ENCODE peak calls at places on chromosomes 12 and 14, in five cellular contexts. V, U, M, N and I are unnamed samples. For H3K36me3, the result is how much of the 10 kb centered on the place peaks cover.

GRCh38 chr14:93832665-93833064 is 44.4 kb upstream of the PRIMA1 start:
- DNase-seq in M (no peak), N (no peak), U (no peak), V (peak), I (peak)

GRCh38 chr14:94394594-94395305 is 6.3 kb upstream of the SERPINA1 start:
- DNase-seq in V (no peak), M (no peak), N (no peak), U (peak), I (no peak)

GRCh38 chr12:128833418-128833817 is 9.7 kb upstream of the SLC15A4 start:
- DNase-seq in V (no peak), M (no peak), N (no peak), U (no peak), I (no peak)

GRCh38 chr12:21301-22189 is 45.0 kb upstream of the IQSEC3 start:
- DNase-seq in U (no peak), N (no peak), M (no peak), V (no peak), I (no peak)

GRCh38 chr12:18546399-18546798 is 191.4 kb downstream of the PLCZ1 start:
- DNase-seq in V (no peak), M (no peak), N (no peak), U (no peak), I (no peak)

GRCh38 chr14:22159049-22159448 is 430.0 kb downstream of the DAD1 start:
- DNase-seq in V (no peak), M (no peak), U (no peak), N (no peak), I (no peak)

GRCh38 chr12:122116707-122117535 is 38.4 kb downstream of the MLXIP start:
- DNase-seq in U (peak), N (no peak), M (no peak), V (no peak), I (no peak)

GRCh38 chr12:124363376-124363965 is 68.6 kb downstream of the RFLNA start:
- DNase-seq in V (no peak), U (no peak), M (no peak), N (no peak), I (no peak)

GRCh38 chr14:66628646-66629045 is 120.7 kb downstream of the GPHN start:
- DNase-seq in M (no peak), V (no peak), U (no peak), N (no peak), I (no peak)

GRCh38 chr12:100404769-100405407 is 48.0 kb downstream of the SLC17A8 start:
- DNase-seq in V (no peak), U (no peak), N (no peak), M (peak), I (peak)

GRCh38 chr12:88493651-88494050 is 86.6 kb downstream of the KITLG start:
- DNase-seq in U (no peak), N (no peak), V (no peak), M (no peak), I (no peak)

GRCh38 chr12:22535478-22535877 is 8.9 kb downstream of the C2CD5 start:
- DNase-seq in M (no peak), U (no peak), N (no peak), V (no peak), I (no peak)

GRCh38 chr12:12333980-12334709 is 15.9 kb downstream of the MANSC1 start:
- DNase-seq in M (peak), N (peak), V (no peak), U (peak), I (peak)

GRCh38 chr12:76375470-76375869 is 27.3 kb upstream of the BBS10 start:
- DNase-seq in V (no peak), N (no peak), U (no peak), M (no peak), I (no peak)
- H3K36me3 ChIP-seq in V (under half), N (half or more), U (half or more), M (under half), I (half or more)

GRCh38 chr12:123165537-123165936 is 14.6 kb upstream of the PITPNM2 start:
- DNase-seq in N (no peak), M (no peak), U (no peak), V (no peak), I (peak)

GRCh38 chr12:123164710-123165261 is 13.9 kb upstream of the PITPNM2 start:
- DNase-seq in V (no peak), M (no peak), N (no peak), U (no peak), I (no peak)

GRCh38 chr12:123164222-123164621 is 13.3 kb upstream of the PITPNM2 start:
- DNase-seq in N (no peak), M (no peak), V (no peak), U (no peak), I (no peak)

GRCh38 chr12:123163227-123163626 is 12.3 kb upstream of the PITPNM2 start:
- DNase-seq in M (no peak), V (no peak), N (no peak), U (no peak), I (no peak)

GRCh38 chr12:123167329-123167728 is 16.4 kb upstream of the PITPNM2 start:
- DNase-seq in M (no peak), V (no peak), U (no peak), N (no peak), I (no peak)
- H3K36me3 ChIP-seq in M (under half), V (under half), U (under half), N (under half), I (under half)

GRCh38 chr14:67736771-67737170 is 35.1 kb downstream of the RDH12 start:
- DNase-seq in M (no peak), N (no peak), V (no peak), U (no peak), I (no peak)

GRCh38 chr14:67735361-67735921 is 33.8 kb downstream of the RDH12 start:
- DNase-seq in N (no peak), V (no peak), M (no peak), U (no peak), I (no peak)

GRCh38 chr14:67734675-67735074 is 33.0 kb downstream of the RDH12 start:
- DNase-seq in V (no peak), N (no peak), U (no peak), M (no peak), I (no peak)

GRCh38 chr14:67744057-67744456 is 42.4 kb downstream of the RDH12 start:
- DNase-seq in V (no peak), N (no peak), U (no peak), M (no peak), I (no peak)

DNA sequence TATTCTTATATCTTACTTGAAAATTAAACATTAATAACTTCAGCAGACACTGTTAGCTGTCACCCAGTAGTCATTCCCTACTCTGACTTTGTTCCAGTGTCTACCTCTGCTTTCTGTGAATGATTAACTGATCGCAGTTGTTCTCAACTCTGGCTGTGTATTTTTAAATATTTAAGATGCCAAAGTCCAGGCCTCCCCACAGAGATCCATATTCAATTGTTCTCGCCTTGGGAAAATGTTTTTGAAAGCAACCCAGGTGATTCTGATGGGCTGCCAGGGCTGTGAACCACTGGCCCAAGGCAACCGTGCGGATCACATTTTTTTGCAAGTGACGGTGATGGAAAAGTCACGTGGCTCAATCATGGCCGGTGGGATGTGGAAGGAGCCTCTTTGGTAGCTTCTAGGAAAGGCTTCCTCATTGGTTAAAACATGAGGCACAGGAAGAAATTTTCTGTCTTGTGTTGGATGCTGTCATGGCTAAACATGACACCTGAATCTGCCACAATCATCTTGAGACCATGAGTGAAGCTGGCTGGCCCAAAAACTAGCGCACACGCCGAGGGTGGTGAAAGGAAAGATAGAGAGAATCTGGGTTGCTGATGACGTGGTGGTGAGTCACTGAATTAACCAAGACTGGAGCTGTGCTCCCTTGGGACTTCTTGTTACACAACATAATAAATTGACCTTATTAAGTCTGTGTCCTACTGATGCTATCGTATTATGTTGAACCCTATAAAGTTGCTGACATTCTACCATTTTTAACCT is 37.2 kb downstream of the RDH12 start:
- DNase-seq in V (no peak), N (no peak), U (peak), M (peak), I (peak)
- H3K36me3 ChIP-seq in V (under half), N (under half), U (under half), M (under half), I (under half)

DNA sequence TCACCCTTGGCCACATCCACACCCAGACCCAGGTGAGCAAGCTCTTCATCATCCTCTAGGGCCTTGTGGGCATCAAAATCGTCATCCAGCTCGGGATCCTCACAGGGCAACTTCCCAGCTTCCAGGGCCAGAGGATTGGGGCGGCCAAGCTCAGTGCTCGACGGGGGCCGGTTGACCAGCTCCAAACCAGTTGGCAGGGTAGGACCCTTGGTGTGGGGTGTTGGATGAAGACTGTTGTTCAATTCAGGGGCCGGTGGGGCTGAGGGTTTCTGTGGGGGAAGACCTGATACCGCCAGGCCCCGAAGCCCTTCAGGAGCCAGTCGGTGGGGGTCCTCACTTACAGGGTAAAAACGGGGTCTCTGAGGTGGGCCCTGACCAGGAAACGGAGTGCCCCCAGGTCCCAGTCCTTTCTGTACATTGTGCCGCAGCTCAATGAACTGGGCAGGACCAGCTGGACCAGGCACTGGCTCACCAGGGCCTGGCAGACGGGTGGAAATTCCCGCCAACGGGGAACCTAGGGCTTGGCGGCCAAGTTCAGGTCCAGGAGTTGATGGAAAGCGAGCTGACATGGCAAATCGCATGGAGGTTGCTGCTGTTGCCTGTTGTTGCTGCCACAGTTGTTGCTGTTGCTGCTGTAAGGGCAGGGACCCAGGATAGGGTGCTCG is 19.8 kb upstream of the PRKAG1 start:
- DNase-seq in U (no peak), N (no peak), M (no peak), V (no peak), I (no peak)
- H3K36me3 ChIP-seq in U (half or more), N (half or more), M (half or more), V (under half), I (half or more)

GRCh38 chr12:25087596-25087995 is 107.4 kb downstream of the DNAI7 start:
- DNase-seq in N (no peak), V (no peak), M (no peak), U (no peak), I (no peak)

GRCh38 chr12:25084816-25085215 is 110.1 kb downstream of the DNAI7 start:
- DNase-seq in U (no peak), N (no peak), M (no peak), V (no peak), I (peak)

DNA sequence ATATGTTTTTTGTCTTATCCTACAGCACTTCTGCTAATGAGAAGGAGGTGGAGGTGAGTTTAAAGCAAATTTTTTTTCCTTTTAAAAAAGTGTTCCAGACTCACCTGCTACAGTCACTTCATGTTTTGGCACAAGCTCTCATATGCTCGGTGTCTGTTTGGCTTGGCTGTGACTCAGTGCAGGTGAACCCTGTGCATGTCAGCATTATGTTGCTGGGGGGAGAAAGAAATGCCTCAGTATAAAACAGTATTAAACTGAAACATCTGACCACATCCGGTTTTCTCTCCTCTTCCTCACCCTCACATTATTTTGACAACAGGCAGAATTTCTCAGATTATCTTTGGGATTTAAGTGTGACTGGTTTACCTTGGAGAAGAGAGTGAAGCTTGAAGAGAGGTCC is 105.2 kb downstream of the DNAI7 start:
- DNase-seq in M (no peak), U (no peak), N (no peak), V (no peak), I (no peak)
- H3K36me3 ChIP-seq in M (under half), U (under half), N (under half), V (under half), I (under half)

DNA sequence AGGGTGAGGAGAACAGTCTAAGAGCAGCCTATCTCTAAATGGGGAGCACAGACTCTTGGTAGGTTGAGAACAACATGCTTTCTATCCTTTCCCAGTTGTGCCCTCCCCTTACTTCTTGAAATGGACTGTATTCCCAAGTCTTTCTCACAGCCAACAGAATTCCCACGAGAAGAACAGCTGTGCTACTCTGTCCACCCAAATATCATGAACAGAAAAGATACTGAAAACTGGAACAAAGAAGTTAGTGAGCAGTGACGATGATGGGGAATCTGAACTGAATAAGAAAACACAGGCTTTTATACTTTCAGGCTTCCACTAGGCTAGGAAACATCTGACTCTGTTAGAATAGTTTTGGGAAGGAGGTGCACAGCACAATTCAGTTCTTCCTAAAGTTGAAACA is 3.4 kb downstream of the NACA start:
- DNase-seq in M (no peak), U (no peak), V (no peak), N (no peak), I (no peak)
- H3K36me3 ChIP-seq in M (half or more), U (under half), V (under half), N (under half), I (under half)